ENCODE peak calls at places on chromosome 13, in four cellular contexts. N is A549, G is fibroblast of lung, U is brain microvascular endothelial cell. Y is an unnamed sample.
A peak's percentile ranks its signal among the peaks of the same experiment; 100 is the strongest.

GRCh38 chr13:113015826-113016525 is 47.0 kb downstream of the MCF2L start:
- DNase-seq in N (no peak), G (no peak), U (no peak), Y (no peak)

GRCh38 chr13:108777421-108778420 is 148.3 kb downstream of the MYO16 start:
- DNase-seq in N (peak; percentile 93), G (no peak), U (peak; percentile 86), Y (no peak)

GRCh38 chr13:22086593-22086992 is 415.7 kb downstream of the FGF9 start:
- DNase-seq in N (no peak), G (peak; percentile 43), U (no peak), Y (no peak)

GRCh38 chr13:33763021-33763420 is 54.9 kb upstream of the RFC3 start:
- DNase-seq in N (no peak), G (no peak), U (no peak), Y (no peak)

GRCh38 chr13:102028846-102029245 is 373.0 kb downstream of the FGF14 start:
- DNase-seq in N (no peak), G (no peak), U (no peak), Y (no peak)

GRCh38 chr13:50612717-50613116 is 230.8 kb downstream of the DLEU7 start:
- DNase-seq in N (no peak), G (no peak), U (no peak), Y (no peak)

GRCh38 chr13:72463561-72463960 is 263.9 kb downstream of the MZT1 start:
- DNase-seq in N (no peak), G (peak; percentile 33), U (peak; percentile 77), Y (no peak)

GRCh38 chr13:29524641-29525040 is 70.8 kb downstream of the SLC7A1 start:
- DNase-seq in N (no peak), G (no peak), U (no peak), Y (no peak)

GRCh38 chr13:28611654-28612131 is 47.2 kb upstream of the POMP start:
- DNase-seq in N (no peak), G (no peak), U (peak; percentile 21), Y (no peak)

GRCh38 chr13:114004416-114005205 is 30.7 kb upstream of the C13orf46 start:
- DNase-seq in N (no peak), G (peak; percentile 76), U (peak; percentile 97), Y (peak; percentile 39)

GRCh38 chr13:51063909-51064308 is 47.2 kb downstream of the C13orf42 start:
- DNase-seq in N (no peak), G (no peak), U (no peak), Y (no peak)

GRCh38 chr13:98089246-98089645 is 53.6 kb upstream of the FARP1 start:
- DNase-seq in N (no peak), G (no peak), U (peak; percentile 68), Y (no peak)

GRCh38 chr13:98083936-98084335 is 59.0 kb upstream of the FARP1 start:
- DNase-seq in N (no peak), G (no peak), U (no peak), Y (no peak)

GRCh38 chr13:98080280-98080679 is 62.6 kb upstream of the FARP1 start:
- DNase-seq in N (no peak), G (no peak), U (no peak), Y (no peak)

DNA sequence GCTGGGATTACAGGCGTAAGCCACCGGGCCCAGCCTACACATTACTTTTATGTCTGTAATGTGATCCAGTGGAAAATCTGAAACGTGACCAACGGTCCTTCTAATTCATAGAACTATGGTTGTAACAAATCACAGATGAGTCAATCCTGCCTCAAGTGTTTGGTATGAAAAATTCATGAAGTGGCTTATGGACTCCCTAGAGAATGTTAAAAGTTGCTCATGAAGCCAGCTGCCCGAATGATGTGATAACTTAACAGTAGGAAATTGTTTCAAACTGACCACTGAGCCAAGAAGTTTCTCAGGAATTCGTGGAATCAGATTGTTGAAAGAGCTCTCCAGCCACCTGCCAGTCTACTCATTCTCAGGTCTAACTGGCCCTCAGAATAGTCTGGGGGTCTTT is 59.4 kb upstream of the FARP1 start:
- DNase-seq in N (no peak), G (peak; percentile 75), U (peak; percentile 90), Y (no peak)
- H3K4me3 ChIP-seq in N (no peak overlapping the region), G (no peak overlapping the region), U (no peak overlapping the region), Y (no peak overlapping the region)

DNA sequence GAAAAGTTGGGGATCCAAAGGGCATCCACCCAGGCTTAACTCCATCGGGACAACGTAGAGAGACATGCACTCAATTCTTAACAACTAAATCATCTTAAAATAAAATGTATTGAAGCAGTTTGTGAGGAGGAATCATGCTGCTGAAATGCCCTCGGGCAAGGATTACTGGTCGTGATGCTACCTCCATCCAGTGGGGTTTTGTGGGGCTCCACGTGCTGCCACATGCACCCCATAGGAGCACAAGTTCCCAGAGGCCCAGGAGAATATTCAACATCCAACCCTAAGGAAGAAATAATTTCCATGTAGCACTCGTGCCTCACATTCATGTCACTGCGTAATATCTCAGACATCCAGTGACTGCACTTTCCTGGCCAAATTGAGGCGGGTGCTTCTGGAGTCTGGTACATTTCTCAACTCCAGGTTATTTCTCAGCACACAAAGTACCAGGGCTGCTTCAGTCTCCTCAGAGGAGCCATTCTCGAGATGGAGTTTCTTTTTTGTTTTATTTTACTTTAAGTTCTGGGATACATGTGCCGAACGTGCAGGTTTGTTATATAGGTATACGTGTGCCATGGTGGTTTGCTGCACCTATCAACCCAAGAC is 429.8 kb downstream of the FOXO1 start:
- DNase-seq in N (no peak), G (peak; percentile 77), U (no peak), Y (peak; percentile 45)
- H3K27ac ChIP-seq in N (peak overlapping the region; percentile 60), G (no peak overlapping the region), U (no peak overlapping the region), Y (peak overlapping the region; percentile 86)

GRCh38 chr13:98478134-98479129 is 98.5 kb downstream of the STK24 start:
- DNase-seq in N (no peak), G (peak; percentile 26), U (peak; percentile 66), Y (no peak)
- TF ChIP-seq CTCF in N (no peak), G (no peak), U (no peak), Y (no peak)

GRCh38 chr13:106349080-106349841 is 186.2 kb downstream of the EFNB2 start:
- DNase-seq in N (no peak), G (no peak), U (peak; percentile 30), Y (peak; percentile 14)
- H3K4me3 ChIP-seq in N (peak overlapping the region; percentile 30), G (no peak overlapping the region), U (peak overlapping the region; percentile 46), Y (peak overlapping the region; percentile 47)

GRCh38 chr13:99947666-99948065 is 23.9 kb downstream of the ZIC5 start:
- DNase-seq in N (no peak), G (no peak), U (no peak), Y (no peak)

GRCh38 chr13:99949657-99950413 is 21.7 kb downstream of the ZIC5 start:
- DNase-seq in N (no peak), G (no peak), U (no peak), Y (no peak)

GRCh38 chr13:99953138-99953755 is 18.3 kb downstream of the ZIC5 start:
- DNase-seq in N (no peak), G (no peak), U (no peak), Y (no peak)

GRCh38 chr13:99948411-99948810 is 23.2 kb downstream of the ZIC5 start:
- DNase-seq in N (no peak), G (no peak), U (no peak), Y (no peak)

DNA sequence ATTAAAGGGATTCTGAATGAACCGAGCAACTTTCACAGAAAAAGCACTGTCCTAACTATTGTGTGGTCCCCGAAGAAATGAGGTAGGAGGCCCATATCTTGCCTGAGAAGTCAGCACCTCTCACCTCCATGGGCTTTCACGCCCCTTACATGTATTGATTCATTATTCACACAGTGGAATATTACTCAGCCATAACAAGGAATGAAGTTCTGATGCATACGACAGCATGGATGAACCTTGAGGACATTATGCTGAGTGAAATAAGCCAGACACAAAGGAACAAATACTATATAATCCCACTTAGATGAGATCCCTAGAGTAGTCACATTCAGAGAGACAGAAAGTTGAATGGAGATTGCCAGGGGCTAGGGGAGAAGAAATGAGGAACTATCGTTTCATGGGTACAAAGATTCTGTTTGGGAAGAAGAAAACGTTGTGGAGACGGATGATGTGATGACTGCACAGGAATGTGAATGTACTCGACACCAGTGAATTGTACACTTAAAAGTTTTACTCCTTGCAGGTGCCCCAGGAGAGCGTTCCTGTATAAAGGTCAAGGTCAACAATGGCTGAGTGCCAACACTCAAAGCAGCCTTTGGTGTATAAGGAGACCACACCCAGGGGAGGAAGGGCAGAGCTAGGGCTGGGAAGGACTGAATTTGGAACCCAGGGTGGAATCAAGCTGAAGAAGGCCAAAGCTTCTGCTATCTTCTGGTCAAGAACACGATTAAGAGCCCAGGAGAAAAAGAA is 22.5 kb downstream of the ZIC5 start:
- DNase-seq in N (no peak), G (no peak), U (no peak), Y (no peak)
- H3K27ac ChIP-seq in N (no peak overlapping the region), G (no peak overlapping the region), U (no peak overlapping the region), Y (no peak overlapping the region)

DNA sequence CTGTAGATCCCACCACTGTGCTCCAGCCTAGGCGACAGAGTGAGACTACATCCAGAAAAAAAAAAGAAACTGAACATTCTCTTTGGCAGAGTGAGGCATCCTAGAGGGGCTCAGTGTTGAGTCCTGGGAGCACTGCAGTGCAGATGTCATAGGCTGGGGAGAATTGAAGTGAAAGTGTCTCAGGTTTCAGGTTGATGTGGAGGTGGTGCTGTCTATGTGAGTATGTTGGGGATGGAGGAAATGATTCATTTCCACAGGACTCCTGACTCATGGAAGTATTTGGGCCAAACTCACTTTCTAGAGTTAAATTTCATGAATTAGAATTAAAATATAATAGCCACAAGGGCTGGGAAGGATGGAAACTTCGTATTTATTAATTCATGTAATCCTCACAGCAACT is 134.4 kb upstream of the TSC22D1 start:
- DNase-seq in N (peak; percentile 49), G (peak; percentile 66), U (peak; percentile 94), Y (no peak)
- TF ChIP-seq CTCF in N (no peak), G (no peak), U (no peak), Y (no peak)

DNA sequence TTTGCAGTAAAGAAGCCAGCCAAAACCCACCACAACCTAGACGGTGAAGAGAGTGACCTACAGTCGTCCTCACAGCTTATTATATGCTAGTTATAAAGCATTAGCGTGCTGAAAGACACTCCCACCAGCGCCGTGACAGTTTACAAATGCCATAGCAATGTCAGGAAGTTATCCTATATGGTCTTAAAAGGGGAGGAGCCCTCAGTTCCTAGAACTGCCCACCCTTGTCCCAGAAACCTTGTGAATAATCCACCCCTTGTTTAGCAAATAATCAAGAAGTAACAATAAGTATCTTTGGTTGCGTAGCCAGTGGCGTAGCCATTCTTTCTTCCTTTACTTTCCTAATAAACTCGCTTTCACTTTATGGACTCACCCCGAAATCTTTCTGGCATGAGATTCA is 227.9 kb upstream of the ARGLU1 start:
- DNase-seq in N (no peak), G (no peak), U (peak; percentile 4), Y (no peak)
- H3K4me3 ChIP-seq in N (no peak overlapping the region), G (peak overlapping the region; percentile 11), U (peak overlapping the region; percentile 35), Y (peak overlapping the region; percentile 52)